ENCODE peak calls at places on chromosomes 6 and 20, in six cellular contexts. U, O, X, B, R and G are unnamed samples.

GRCh38 chr6:97978855-97979271 is 695.8 kb upstream of the MMS22L start:
- DNase-seq in U (no peak), O (no peak), X (no peak), B (peak), R (peak), G (no peak)

GRCh38 chr20:32468313-32468640 is 110.1 kb downstream of the ASXL1 start:
- DNase-seq in U (no peak), O (no peak), X (no peak), B (no peak), R (no peak), G (no peak)

GRCh38 chr20:32179934-32180333 is 27.6 kb downstream of the PLAGL2 start:
- DNase-seq in U (no peak), O (no peak), X (no peak), B (no peak), R (no peak), G (no peak)

GRCh38 chr6:15430181-15430580 is 184.3 kb downstream of the JARID2 start:
- DNase-seq in U (no peak), O (no peak), X (no peak), B (no peak), R (no peak), G (no peak)

GRCh38 chr6:22149081-22149480 is 147.8 kb downstream of the PRL start:
- DNase-seq in U (no peak), O (no peak), X (no peak), B (no peak), R (no peak), G (no peak)

GRCh38 chr20:41248371-41249024 is 69.0 kb downstream of the ZHX3 start:
- DNase-seq in U (no peak), O (no peak), X (no peak), B (no peak), R (no peak), G (no peak)

GRCh38 chr6:131597448-131597847 is 24.4 kb downstream of the ARG1 start:
- DNase-seq in U (no peak), O (no peak), X (no peak), B (no peak), R (no peak), G (no peak)

GRCh38 chr6:11909696-11910132 is 102.4 kb upstream of the HIVEP1 start:
- DNase-seq in U (no peak), O (no peak), X (no peak), B (no peak), R (no peak), G (no peak)

GRCh38 chr6:87903299-87903698 is 144.3 kb upstream of the SPACA1 start:
- DNase-seq in U (no peak), O (no peak), X (no peak), B (no peak), R (peak), G (no peak)

GRCh38 chr6:152874267-152874666 is 108.6 kb downstream of the FBXO5 start:
- DNase-seq in U (no peak), O (no peak), X (no peak), B (no peak), R (no peak), G (no peak)

GRCh38 chr6:119289651-119290050 is 59.9 kb downstream of the MAN1A1 start:
- DNase-seq in U (no peak), O (no peak), X (no peak), B (no peak), R (no peak), G (no peak)

GRCh38 chr6:96823743-96824142 is 13.5 kb downstream of the GPR63 start:
- DNase-seq in U (no peak), O (no peak), X (no peak), B (no peak), R (no peak), G (no peak)

GRCh38 chr20:38258545-38259223 is 1.9 kb downstream of the KIAA1755 start:
- DNase-seq in U (no peak), O (no peak), X (no peak), B (no peak), R (no peak), G (no peak)

GRCh38 chr6:128208851-128209580 is 308.2 kb upstream of the THEMIS start:
- DNase-seq in U (no peak), O (no peak), X (no peak), B (no peak), R (no peak), G (no peak)

GRCh38 chr6:51303313-51303712 is 484.6 kb downstream of the TFAP2B start:
- DNase-seq in U (no peak), O (no peak), X (no peak), B (no peak), R (no peak), G (no peak)

GRCh38 chr6:11681770-11682169 is 96.8 kb downstream of the ADTRP start:
- DNase-seq in U (no peak), O (no peak), X (no peak), B (no peak), R (no peak), G (no peak)

GRCh38 chr6:8337147-8337546 is 98.2 kb downstream of the SLC35B3 start:
- DNase-seq in U (no peak), O (no peak), X (no peak), B (no peak), R (no peak), G (no peak)

GRCh38 chr20:58906894-58907293 is 54.4 kb downstream of the GNAS start:
- DNase-seq in U (no peak), O (no peak), X (no peak), B (no peak), R (no peak), G (no peak)

GRCh38 chr6:84137051-84137375 is 90.4 kb downstream of the CEP162 start:
- DNase-seq in U (no peak), O (no peak), X (no peak), B (no peak), R (no peak), G (no peak)

GRCh38 chr6:44049163-44049988 is 77.9 kb downstream of the MRPL14 start:
- DNase-seq in U (no peak), O (no peak), X (no peak), B (no peak), R (no peak), G (no peak)

GRCh38 chr20:49276895-49277785 is 717 bp downstream of the ZNFX1 start:
- DNase-seq in U (no peak), O (peak), X (no peak), B (peak), R (peak), G (no peak)

GRCh38 chr6:149164199-149164745 is 153.2 kb upstream of the TAB2 start:
- DNase-seq in U (no peak), O (no peak), X (no peak), B (no peak), R (no peak), G (no peak)

GRCh38 chr20:49344975-49345374 is 67.1 kb upstream of the ZNFX1 start:
- DNase-seq in U (no peak), O (no peak), X (no peak), B (no peak), R (no peak), G (no peak)

GRCh38 chr6:158002951-158003853 is 21.5 kb downstream of the SYNJ2 start:
- DNase-seq in U (no peak), O (no peak), X (no peak), B (no peak), R (peak), G (no peak)

DNA sequence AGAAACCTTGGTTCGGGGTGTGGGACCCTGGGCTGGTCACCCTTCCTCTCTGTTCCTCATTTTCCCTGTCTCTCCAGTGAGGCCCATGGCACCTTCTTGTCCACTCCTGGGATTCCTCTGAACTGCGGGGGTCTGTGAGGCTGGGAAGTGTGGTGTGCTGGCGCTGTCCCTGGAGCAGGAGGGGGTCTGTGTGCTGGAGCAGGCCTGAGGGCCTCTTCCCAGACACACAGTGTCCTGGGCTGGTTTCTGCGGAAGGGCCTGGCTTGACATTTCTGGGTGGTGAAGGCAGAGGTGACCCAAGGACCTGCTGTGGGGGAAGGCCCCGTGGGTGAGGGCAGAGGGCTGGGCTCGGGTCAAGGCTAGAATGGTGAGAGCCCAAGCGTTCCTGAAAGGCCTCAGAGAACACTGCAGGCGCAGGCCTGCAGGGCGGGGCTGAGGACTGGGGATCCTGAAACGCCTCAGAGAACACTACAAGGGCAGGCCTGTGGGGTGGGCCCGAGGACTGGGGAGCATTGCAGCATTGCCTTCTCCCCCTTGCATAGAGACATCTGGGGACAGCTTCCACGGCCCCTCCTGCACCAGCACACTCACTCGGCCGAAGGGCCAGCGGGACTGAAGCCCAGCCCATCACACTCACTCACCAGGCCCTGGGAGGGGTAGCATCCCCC is 10.6 kb upstream of the BAK1 start:
- DNase-seq in U (no peak), O (peak), X (no peak), B (no peak), R (no peak), G (no peak)
- TF ChIP-seq CTCF in U (no peak), O (no peak), X (no peak), B (peak), R (no peak), G (no peak)

GRCh38 chr6:32954983-32955802 is 2.3 kb upstream of the HLA-DMA start:
- DNase-seq in U (no peak), O (no peak), X (no peak), B (no peak), R (peak), G (no peak)
- TF ChIP-seq CTCF in U (peak), O (no peak), X (peak), B (no peak), R (peak), G (peak)

DNA sequence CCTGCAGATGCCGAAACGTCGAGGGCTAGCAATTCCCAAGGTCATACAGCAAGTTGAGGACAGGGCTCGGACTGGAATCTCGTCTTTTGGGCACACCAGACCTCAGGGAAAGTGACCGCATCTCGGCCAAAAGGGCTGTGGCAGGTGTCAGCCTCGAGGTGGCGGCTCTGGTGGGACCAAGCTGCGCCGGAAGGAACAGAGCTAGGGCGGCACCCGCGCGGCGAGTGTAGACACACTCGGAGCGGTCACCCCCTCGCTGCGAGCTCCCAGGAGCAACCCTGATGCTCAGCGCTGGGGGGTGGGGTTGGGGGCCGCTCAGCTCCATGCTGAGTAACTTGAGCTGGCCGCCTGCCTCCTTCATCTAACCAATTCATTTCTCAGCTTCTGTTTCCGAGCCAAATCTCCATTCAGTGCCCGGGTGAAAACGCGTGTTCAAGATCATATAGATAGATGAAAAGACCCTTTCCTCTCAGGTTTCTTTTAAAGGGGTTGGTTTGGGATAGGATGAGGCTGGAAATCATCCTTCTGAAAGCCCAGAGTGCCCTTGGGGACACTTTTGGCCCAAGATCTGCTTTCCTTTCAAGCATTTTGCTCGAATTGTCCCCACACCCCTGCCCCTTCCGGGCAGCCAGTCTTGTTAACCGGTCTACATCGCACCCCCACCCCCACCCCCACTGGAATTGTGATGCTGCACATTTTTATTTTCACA is 2.3 kb upstream of the TUBB2B start:
- DNase-seq in U (peak), O (peak), X (peak), B (peak), R (peak), G (no peak)
- TF ChIP-seq CTCF in U (no peak), O (no peak), X (peak), B (peak), R (peak), G (no peak)

GRCh38 chr6:41607736-41608135 is 30.5 kb upstream of the MDFI start:
- DNase-seq in U (no peak), O (no peak), X (no peak), B (no peak), R (no peak), G (no peak)
- TF ChIP-seq CTCF in U (no peak), O (no peak), X (no peak), B (no peak), R (no peak), G (no peak)

DNA sequence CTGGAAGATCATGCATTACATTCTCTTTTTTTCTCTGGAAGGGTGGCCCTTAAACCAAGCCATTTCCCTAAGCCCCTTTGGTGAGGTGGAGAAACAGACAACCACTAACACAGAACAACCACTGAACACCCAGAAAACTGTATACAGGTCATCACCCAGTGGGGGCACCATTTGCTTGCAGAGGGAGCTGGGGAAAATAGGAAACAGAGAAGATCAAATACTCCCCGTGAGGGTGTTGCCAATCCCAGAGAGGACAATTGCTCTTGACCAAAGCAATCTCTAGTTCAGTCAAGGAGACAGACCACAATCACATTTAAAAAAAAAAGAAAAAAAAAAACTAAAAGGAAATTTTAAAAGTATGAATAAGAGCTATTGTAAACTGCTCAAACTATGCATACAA is 865 bp upstream of the DAAM2 start:
- DNase-seq in U (no peak), O (no peak), X (no peak), B (no peak), R (no peak), G (no peak)
- TF ChIP-seq CTCF in U (no peak), O (no peak), X (no peak), B (no peak), R (peak), G (no peak)

GRCh38 chr20:3795511-3796468 is at the start of gene CDC25B:
- DNase-seq in U (peak), O (peak), X (peak), B (peak), R (peak), G (peak)
- TF ChIP-seq CTCF in U (peak), O (no peak), X (peak), B (peak), R (peak), G (peak)

DNA sequence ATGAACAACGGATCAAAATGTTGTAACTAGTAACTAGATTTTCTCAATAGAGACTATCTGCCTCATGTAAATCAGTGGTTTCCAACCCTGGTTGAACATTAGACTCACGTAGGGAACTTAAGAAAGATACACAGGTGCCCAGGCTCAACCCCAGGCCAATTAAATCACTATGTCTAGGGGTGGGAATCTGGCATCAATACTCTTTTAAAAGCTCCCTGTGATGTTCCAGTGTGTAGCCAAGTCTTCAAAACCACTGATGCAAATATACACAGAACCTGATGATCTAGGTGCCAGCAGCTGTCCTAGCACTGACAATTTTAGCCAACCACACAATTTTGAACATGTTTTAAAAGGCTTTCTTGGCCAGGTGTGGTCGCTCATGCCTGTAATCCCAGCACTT is 128.7 kb downstream of the TBC1D32 start:
- DNase-seq in U (no peak), O (no peak), X (no peak), B (no peak), R (no peak), G (no peak)
- TF ChIP-seq CTCF in U (no peak), O (no peak), X (no peak), B (no peak), R (no peak), G (no peak)

DNA sequence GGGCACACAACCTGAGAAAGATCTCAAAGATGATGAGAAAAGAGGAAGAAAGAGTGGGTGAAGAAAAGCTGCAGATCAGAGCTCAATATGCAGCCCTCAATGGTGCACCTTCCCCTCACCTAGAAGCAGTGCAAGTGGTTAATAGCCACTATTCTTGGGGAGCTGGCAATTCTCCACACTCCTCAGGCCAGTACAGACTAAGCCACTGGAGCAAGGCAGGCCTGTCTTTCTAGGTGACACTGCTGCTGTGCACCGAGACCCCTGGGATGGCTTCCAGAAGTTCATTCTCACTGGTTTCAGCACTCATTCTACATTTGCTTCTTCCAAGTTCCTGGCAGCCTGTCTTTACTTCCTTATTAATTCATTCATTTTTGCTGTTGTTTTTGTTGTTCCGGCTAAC is 973.3 kb downstream of the KIF16B start:
- DNase-seq in U (no peak), O (no peak), X (no peak), B (no peak), R (no peak), G (no peak)
- TF ChIP-seq CTCF in U (no peak), O (no peak), X (no peak), B (no peak), R (no peak), G (no peak)